ENCODE peak calls at places on chromosomes 6 and 20, in seven cellular contexts. N is HCT116, V is HepG2, R is H1, P is SK-N-SH, E is GM12878, H is K562. B is an unnamed sample.

GRCh38 chr20:19392344-19393140 is 180.1 kb downstream of the SLC24A3 start:
- DNase-seq in N (no peak), V (no peak), R (no peak), P (no peak), E (no peak), H (no peak), B (no peak)

GRCh38 chr20:49635171-49635570 is 67.2 kb upstream of the PTGIS start:
- DNase-seq in N (no peak), V (no peak), R (no peak), P (peak), E (no peak), H (no peak), B (no peak)

GRCh38 chr6:42396720-42397119 is 55.0 kb downstream of the TRERF1 start:
- DNase-seq in N (no peak), V (no peak), R (no peak), P (no peak), E (no peak), H (peak), B (no peak)

GRCh38 chr6:5314191-5314865 is 53.0 kb downstream of the FARS2 start:
- DNase-seq in N (no peak), V (no peak), R (no peak), P (no peak), E (no peak), H (no peak), B (no peak)

GRCh38 chr20:4722571-4722970 is 862 bp downstream of the PRND start:
- DNase-seq in N (no peak), V (no peak), R (no peak), P (no peak), E (no peak), H (no peak), B (no peak)

GRCh38 chr20:48530957-48531356 is 296.8 kb downstream of the PREX1 start:
- DNase-seq in N (no peak), V (no peak), R (no peak), P (no peak), E (no peak), H (no peak), B (peak)

GRCh38 chr6:46174904-46175303 is 4.1 kb upstream of the ENPP5 start:
- DNase-seq in N (no peak), V (no peak), R (no peak), P (no peak), E (no peak), H (no peak), B (no peak)

GRCh38 chr6:142501795-142502194 is 200.0 kb downstream of the ADGRG6 start:
- DNase-seq in N (no peak), V (no peak), R (no peak), P (no peak), E (no peak), H (no peak), B (no peak)

GRCh38 chr20:61912665-61913422 is 152.8 kb downstream of the TAF4 start:
- DNase-seq in N (no peak), V (no peak), R (no peak), P (no peak), E (peak), H (no peak), B (no peak)

GRCh38 chr6:81981812-81982211 is 229.3 kb upstream of the TENT5A start:
- DNase-seq in N (peak), V (no peak), R (no peak), P (no peak), E (no peak), H (no peak), B (no peak)

GRCh38 chr6:36455486-36456027 is 12.8 kb downstream of the KCTD20 start:
- DNase-seq in N (no peak), V (no peak), R (no peak), P (no peak), E (no peak), H (no peak), B (peak)

GRCh38 chr20:23622839-23623343 is 14.9 kb downstream of the CST3 start:
- DNase-seq in N (peak), V (peak), R (no peak), P (no peak), E (no peak), H (peak), B (no peak)

DNA sequence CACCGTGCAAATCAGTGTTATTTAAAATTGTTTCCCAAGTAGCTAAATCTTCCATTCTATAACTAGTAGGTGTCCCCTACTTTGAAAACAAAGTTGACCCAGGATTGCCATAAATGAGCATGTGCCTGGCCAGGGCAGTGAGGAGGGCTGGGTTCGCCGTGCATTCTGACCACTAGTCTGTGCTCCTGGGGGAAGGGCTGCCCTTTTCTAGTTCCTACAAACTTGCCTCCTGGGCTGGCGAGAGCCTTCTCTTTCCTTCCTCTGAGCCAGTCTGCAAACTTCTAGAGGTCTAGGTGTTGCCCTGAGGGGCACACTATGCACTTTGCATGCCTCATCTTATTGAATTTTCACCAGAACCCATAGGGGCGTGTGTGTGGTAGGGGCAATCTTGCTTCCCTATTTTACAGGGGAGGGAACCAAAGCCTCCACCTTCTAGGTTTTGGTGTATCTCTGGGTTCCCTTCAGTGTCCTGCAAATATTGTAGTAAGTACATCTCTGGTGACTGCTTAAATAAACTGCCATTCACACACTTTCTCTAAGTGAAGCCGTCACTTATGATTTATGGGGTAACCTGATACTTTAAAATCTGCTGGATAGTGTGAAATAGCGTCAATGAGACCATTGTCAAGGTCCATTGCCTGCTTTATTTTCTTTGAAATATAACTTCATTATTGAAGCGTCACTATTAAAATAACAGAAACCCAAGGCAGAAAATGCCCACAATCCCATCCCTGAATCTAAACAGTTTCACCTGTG is 42.2 kb downstream of the CDH26 start:
- DNase-seq in N (no peak), V (no peak), R (no peak), P (no peak), E (no peak), H (no peak), B (no peak)
- TF ChIP-seq JUND in N (no peak), V (no peak), R (no peak), P (no peak), E (no peak), H (no peak), B (no peak)

DNA sequence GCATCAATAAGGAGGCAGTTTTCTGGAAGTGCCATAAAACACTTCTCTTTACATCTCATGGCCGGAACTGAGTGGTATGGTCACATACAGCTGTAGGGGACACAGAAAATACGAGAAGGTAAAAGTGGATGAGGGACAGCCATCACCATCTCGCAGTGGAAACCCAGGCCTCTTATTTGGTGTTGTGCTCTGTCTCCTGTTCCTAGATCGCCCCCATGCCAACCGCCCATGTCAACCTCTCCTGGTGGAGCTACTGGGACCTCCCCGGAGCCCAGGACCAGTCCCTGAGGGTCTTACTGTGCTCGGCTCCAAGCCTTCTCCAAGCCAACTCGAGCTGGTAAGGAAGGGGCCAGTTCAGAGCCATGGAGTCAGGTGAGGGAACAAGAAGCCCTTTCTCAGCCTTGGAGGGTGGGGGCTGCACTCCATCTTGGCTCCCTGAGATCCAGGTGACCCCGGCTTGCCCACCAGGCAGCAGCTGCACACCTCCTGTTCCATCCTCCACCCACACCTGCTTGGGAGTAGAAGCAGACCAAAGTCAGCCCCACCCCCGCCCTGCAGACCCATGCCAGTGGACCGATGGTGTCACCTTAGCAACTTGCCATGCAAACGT is 149.0 kb upstream of the CST7 start:
- DNase-seq in N (no peak), V (no peak), R (no peak), P (no peak), E (no peak), H (no peak), B (no peak)
- TF ChIP-seq JUND in N (no peak), V (no peak), R (no peak), P (no peak), E (no peak), H (no peak), B (no peak)

GRCh38 chr6:56450882-56451739 is 191.6 kb downstream of the DST start:
- DNase-seq in N (no peak), V (peak), R (no peak), P (no peak), E (no peak), H (no peak), B (no peak)
- TF ChIP-seq JUND in N (no peak), V (no peak), R (no peak), P (no peak), E (no peak), H (no peak), B (no peak)

GRCh38 chr6:168428052-168428829 is 12.7 kb upstream of the SMOC2 start:
- DNase-seq in N (no peak), V (no peak), R (no peak), P (no peak), E (no peak), H (no peak), B (no peak)
- TF ChIP-seq JUND in N (no peak), V (no peak), R (no peak), P (no peak), E (no peak), H (no peak), B (no peak)

GRCh38 chr6:119917186-119917585 is 567.6 kb upstream of the MAN1A1 start:
- DNase-seq in N (no peak), V (no peak), R (no peak), P (no peak), E (no peak), H (no peak), B (no peak)
- TF ChIP-seq JUND in N (no peak), V (no peak), R (no peak), P (no peak), E (no peak), H (no peak), B (no peak)

DNA sequence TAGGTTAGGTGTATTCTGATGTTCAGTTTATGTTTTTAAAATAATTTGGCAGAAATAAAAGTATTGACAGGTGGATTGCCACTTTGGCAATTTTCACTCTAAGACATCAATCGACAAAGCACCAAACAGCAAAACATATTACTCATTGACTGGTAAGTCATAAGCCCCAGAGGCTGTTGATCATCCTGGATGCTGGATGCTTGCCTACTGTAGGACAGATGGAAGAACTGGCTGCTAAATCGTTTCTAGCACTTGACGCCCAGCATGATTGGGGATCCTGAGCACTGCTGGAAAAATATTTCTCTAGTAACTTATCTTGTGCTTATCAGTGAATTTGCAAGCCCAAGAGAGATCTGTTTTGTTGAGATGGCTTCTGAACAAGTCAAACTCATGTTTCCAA is 1001.9 kb upstream of the FLRT3 start:
- DNase-seq in N (no peak), V (no peak), R (no peak), P (no peak), E (no peak), H (no peak), B (no peak)
- TF ChIP-seq JUND in N (no peak), V (no peak), R (no peak), P (no peak), E (no peak), H (no peak), B (no peak)

DNA sequence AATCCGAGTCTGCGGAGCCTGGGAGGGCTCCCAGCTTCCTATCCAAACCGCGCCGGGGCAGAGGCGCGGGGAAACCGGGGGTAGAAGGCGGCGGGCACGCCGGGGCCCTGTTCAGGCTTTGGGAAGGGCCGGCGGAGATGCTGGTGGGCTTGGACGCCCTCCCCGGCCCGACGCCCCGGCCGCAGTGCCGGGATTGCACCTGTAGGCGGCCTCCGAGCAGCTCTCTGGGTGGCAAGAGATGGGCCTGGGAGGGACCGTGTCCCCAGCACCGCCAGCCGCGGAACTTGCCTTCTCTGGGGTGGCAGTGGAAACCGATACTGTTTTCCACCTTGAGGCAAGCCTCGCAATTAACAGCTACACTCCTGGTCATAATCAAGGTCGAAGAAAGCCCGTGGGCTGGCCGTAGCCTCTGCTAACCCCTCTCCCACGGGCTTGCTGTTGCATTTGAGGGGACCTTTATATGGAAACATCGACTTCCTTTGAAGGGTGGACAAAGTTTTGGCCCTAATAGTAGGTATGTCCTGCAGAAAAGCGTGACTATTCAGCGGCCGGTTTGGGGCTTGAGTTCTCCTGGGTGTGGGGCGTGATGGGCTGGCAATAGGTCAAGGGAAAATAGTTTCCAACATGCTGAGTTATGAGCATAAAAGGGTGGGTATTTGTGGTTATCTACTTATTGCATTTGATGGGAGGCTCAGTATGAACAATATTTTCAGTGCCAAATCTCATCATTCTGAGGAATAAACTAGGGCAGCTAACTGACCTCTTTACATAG is 1.1 kb upstream of the JAG1 start:
- DNase-seq in N (peak), V (peak), R (peak), P (peak), E (no peak), H (peak), B (peak)
- TF ChIP-seq JUND in N (no peak), V (peak), R (no peak), P (no peak), E (no peak), H (no peak), B (no peak)

DNA sequence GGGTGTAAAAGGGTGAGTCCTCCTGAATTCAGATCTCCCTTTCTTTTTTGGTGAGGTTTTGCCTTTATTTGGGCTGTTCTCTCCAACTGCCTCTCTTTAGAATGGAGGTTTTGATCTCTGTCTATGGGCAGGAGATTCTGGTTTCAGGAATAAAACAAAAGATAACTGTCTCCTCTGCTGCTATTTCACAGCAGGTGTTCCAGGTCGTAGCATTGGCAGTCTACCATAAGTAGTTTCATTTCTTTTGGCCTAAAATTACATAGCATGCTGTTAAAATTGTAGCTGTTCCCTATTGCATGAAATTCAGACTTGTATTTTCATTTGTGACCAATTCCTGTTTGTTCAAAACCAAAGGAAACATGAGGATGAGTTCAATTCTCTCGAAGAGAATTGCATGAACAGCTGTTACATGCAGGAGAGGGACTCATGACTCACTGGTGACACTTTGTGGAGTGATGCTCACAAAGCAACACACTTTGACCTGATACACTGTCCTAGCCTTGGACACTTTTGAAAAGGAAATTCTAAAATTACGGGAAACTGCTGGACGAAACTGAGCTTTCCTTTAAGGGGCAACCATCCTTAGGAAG is 76.8 kb upstream of the SIRPG start:
- DNase-seq in N (no peak), V (peak), R (no peak), P (no peak), E (no peak), H (no peak), B (peak)
- TF ChIP-seq JUND in N (no peak), V (no peak), R (no peak), P (no peak), E (no peak), H (no peak), B (no peak)

B was measured in T47D.